ENCODE peak calls at places on chromosomes 5 and 9, in six cellular contexts. One of them, this sample, is unnamed.

GRCh38 chr5:98588225-98588624 is 185.2 kb upstream of the RGMB start:
- DNase-seq in nucleus accumbens: no peak
- DNase-seq in GM04504: peak
- DNase-seq in SW 1271: no peak
- DNase-seq in activated gamma-delta T cell: no peak
- DNase-seq in HT-29: no peak
- DNase-seq in this sample: no peak

GRCh38 chr5:42887575-42887974 is 75.9 kb upstream of the SELENOP start:
- DNase-seq in SW 1271: no peak
- DNase-seq in nucleus accumbens: no peak
- DNase-seq in GM04504: no peak
- DNase-seq in HT-29: no peak
- DNase-seq in activated gamma-delta T cell: no peak
- DNase-seq in this sample: no peak

GRCh38 chr9:133204335-133204992 is 4.6 kb downstream of the OBP2B start:
- DNase-seq in activated gamma-delta T cell: no peak
- DNase-seq in GM04504: no peak
- DNase-seq in HT-29: no peak
- DNase-seq in SW 1271: no peak
- DNase-seq in nucleus accumbens: no peak
- DNase-seq in this sample: no peak

GRCh38 chr5:65722575-65723424 is 795 bp downstream of the NLN start:
- DNase-seq in activated gamma-delta T cell: no peak
- DNase-seq in HT-29: peak
- DNase-seq in GM04504: peak
- DNase-seq in nucleus accumbens: peak
- DNase-seq in SW 1271: peak
- DNase-seq in this sample: peak

GRCh38 chr9:137669261-137669672 is 50.5 kb downstream of the EHMT1 start:
- DNase-seq in nucleus accumbens: no peak
- DNase-seq in activated gamma-delta T cell: no peak
- DNase-seq in HT-29: no peak
- DNase-seq in GM04504: no peak
- DNase-seq in SW 1271: no peak
- DNase-seq in this sample: no peak

GRCh38 chr5:17282283-17283120 is 65.1 kb downstream of the BASP1 start:
- DNase-seq in activated gamma-delta T cell: no peak
- DNase-seq in HT-29: no peak
- DNase-seq in GM04504: no peak
- DNase-seq in SW 1271: no peak
- DNase-seq in nucleus accumbens: peak
- DNase-seq in this sample: no peak

GRCh38 chr5:10331341-10331796 is 22.1 kb upstream of the MARCHF6 start:
- DNase-seq in nucleus accumbens: no peak
- DNase-seq in HT-29: peak
- DNase-seq in GM04504: no peak
- DNase-seq in activated gamma-delta T cell: no peak
- DNase-seq in SW 1271: no peak
- DNase-seq in this sample: peak

GRCh38 chr5:89968870-89969472 is 440.6 kb downstream of the CETN3 start:
- DNase-seq in activated gamma-delta T cell: no peak
- DNase-seq in GM04504: no peak
- DNase-seq in SW 1271: no peak
- DNase-seq in HT-29: no peak
- DNase-seq in nucleus accumbens: no peak
- DNase-seq in this sample: peak